ENCODE peak calls at places on chromosomes 4 and X, in five cellular contexts. One of them, this sample, is unnamed.
A peak's percentile ranks its signal among the peaks of the same experiment; 100 is the strongest.

GRCh38 chrX:103310592-103311400 is at the start of gene BEX2:
- DNase-seq in PC-3: peak; percentile 58
- DNase-seq in AG04449: no peak
- DNase-seq in RWPE2: peak; percentile 61
- DNase-seq in GM20000: peak; percentile 71
- DNase-seq in this sample: peak; percentile 90

GRCh38 chr4:6372649-6373525 is 99.5 kb downstream of the PPP2R2C start:
- DNase-seq in PC-3: peak; percentile 38
- DNase-seq in AG04449: no peak
- DNase-seq in RWPE2: no peak
- DNase-seq in GM20000: peak; percentile 69
- DNase-seq in this sample: peak; percentile 32

GRCh38 chrX:153669174-153669890 is 4.3 kb downstream of the PNCK start:
- DNase-seq in PC-3: peak; percentile 22
- DNase-seq in AG04449: no peak
- DNase-seq in RWPE2: no peak
- DNase-seq in GM20000: peak; percentile 76
- DNase-seq in this sample: peak; percentile 75

GRCh38 chr4:88957570-88957969 is 99.4 kb downstream of the FAM13A start:
- DNase-seq in PC-3: no peak
- DNase-seq in AG04449: no peak
- DNase-seq in RWPE2: no peak
- DNase-seq in GM20000: no peak
- DNase-seq in this sample: no peak

GRCh38 chr4:109672173-109672572 is 31.1 kb downstream of the CASP6 start:
- DNase-seq in PC-3: no peak
- DNase-seq in AG04449: no peak
- DNase-seq in RWPE2: no peak
- DNase-seq in GM20000: no peak
- DNase-seq in this sample: no peak

GRCh38 chr4:17701146-17701859 is 80.1 kb downstream of the FAM184B start:
- DNase-seq in PC-3: peak; percentile 33
- DNase-seq in AG04449: no peak
- DNase-seq in RWPE2: no peak
- DNase-seq in GM20000: no peak
- DNase-seq in this sample: no peak

GRCh38 chrX:133005038-133005437 is 46.6 kb upstream of the HS6ST2 start:
- DNase-seq in PC-3: peak; percentile 48
- DNase-seq in AG04449: no peak
- DNase-seq in RWPE2: no peak
- DNase-seq in GM20000: peak; percentile 10
- DNase-seq in this sample: no peak

GRCh38 chrX:29275928-29276327 is 688.7 kb downstream of the IL1RAPL1 start:
- DNase-seq in PC-3: no peak
- DNase-seq in AG04449: no peak
- DNase-seq in RWPE2: no peak
- DNase-seq in GM20000: no peak
- DNase-seq in this sample: no peak

GRCh38 chrX:120306640-120307039 is 4.6 kb downstream of the TMEM255A start:
- DNase-seq in PC-3: peak; percentile 52
- DNase-seq in AG04449: no peak
- DNase-seq in RWPE2: no peak
- DNase-seq in GM20000: no peak
- DNase-seq in this sample: no peak

GRCh38 chr4:1821679-1822567 is 28.8 kb downstream of the FGFR3 start:
- DNase-seq in PC-3: no peak
- DNase-seq in AG04449: no peak
- DNase-seq in RWPE2: no peak
- DNase-seq in GM20000: peak; percentile 12
- DNase-seq in this sample: no peak

GRCh38 chrX:56783996-56784620 is 55.1 kb downstream of the NBDY start:
- DNase-seq in PC-3: no peak
- DNase-seq in AG04449: no peak
- DNase-seq in RWPE2: no peak
- DNase-seq in GM20000: no peak
- DNase-seq in this sample: peak; percentile 36

GRCh38 chr4:26462874-26463273 is 27.4 kb downstream of the CCKAR start:
- DNase-seq in PC-3: no peak
- DNase-seq in AG04449: no peak
- DNase-seq in RWPE2: no peak
- DNase-seq in GM20000: no peak
- DNase-seq in this sample: no peak

GRCh38 chr4:39353478-39354177 is 12.5 kb downstream of the RFC1 start:
- DNase-seq in PC-3: no peak
- DNase-seq in AG04449: no peak
- DNase-seq in RWPE2: no peak
- DNase-seq in GM20000: peak; percentile 69
- DNase-seq in this sample: no peak

GRCh38 chr4:13920111-13920875 is 292.8 kb upstream of the BOD1L1 start:
- DNase-seq in PC-3: peak; percentile 82
- DNase-seq in AG04449: no peak
- DNase-seq in RWPE2: peak; percentile 73
- DNase-seq in GM20000: no peak
- DNase-seq in this sample: no peak
- TF ChIP-seq CTCF in PC-3: no peak
- TF ChIP-seq CTCF in AG04449: no peak
- TF ChIP-seq CTCF in RWPE2: no peak
- TF ChIP-seq CTCF in GM20000: no peak
- TF ChIP-seq CTCF in this sample: no peak

GRCh38 chr4:155758500-155759371 is at the start of gene GUCY1B1:
- DNase-seq in PC-3: peak; percentile 86
- DNase-seq in AG04449: peak; percentile 40
- DNase-seq in RWPE2: peak; percentile 78
- DNase-seq in GM20000: peak; percentile 96
- DNase-seq in this sample: peak; percentile 97
- TF ChIP-seq CTCF in PC-3: peak; percentile 42
- TF ChIP-seq CTCF in AG04449: peak; percentile 32
- TF ChIP-seq CTCF in RWPE2: no peak
- TF ChIP-seq CTCF in GM20000: peak; percentile 1
- TF ChIP-seq CTCF in this sample: peak; percentile 76

DNA sequence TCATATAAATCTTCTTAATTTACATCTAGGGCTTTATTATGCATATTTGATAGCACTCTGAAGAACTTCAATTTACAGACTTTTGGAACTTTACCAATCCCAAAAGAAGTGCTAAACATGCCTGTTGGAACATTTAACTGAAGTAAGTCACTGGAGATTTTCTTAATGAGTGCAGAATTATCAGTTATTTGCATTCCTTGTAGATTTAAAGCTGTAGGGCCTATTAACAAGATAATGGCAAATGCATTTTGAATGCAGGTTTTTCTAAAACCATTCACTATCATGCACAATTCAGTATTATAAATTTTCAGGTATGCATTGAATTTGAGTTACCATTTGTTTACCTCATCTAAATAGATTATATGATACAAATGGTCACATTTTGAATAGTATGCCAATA is 1181.1 kb downstream of the ARAP2 start:
- DNase-seq in PC-3: no peak
- DNase-seq in AG04449: no peak
- DNase-seq in RWPE2: no peak
- DNase-seq in GM20000: no peak
- DNase-seq in this sample: no peak
- TF ChIP-seq CTCF in PC-3: no peak
- TF ChIP-seq CTCF in AG04449: no peak
- TF ChIP-seq CTCF in RWPE2: no peak
- TF ChIP-seq CTCF in GM20000: no peak
- TF ChIP-seq CTCF in this sample: no peak

DNA sequence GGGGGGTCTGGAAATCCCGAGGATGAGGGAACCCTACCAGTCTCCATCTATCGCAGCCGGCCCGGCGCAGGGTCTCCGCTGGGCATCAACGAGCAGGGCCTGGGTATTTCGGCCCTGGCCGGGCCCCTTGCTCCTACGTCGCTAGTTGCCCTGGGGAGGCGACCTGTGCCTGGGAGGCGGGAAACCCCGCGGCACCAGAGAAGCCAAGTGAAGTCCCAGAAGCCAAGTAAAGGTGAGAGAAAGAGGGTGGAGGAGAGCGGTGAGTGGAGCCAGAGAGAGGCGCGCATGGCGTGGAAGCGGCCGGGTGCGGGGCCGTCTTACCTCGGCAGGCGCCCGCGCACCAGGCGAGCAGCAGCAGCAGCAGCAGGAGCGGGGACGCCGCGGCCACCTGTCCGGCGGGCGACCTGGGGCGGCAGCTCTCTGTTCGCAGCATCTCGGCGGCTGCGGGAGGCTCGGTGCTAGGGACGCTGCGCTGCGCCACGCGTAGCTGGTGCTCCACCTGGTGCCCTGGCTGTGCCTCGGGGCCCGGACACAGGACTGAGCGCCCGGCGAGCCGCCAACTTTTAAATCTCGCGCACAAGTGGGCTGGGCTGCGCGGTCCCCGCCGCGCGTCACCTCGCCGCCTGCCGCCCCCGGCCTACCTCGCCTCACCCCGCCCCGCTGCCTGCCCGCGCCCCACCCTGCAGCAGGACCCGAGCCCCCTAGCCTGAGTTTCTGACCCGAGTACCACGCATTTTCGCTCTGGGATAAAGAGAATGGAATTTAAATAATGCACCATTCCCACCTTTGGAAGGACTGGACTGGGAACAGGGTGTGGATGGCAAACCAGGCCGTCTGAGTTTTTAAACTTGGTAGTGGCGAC is at the start of gene NMU:
- DNase-seq in PC-3: peak; percentile 79
- DNase-seq in AG04449: no peak
- DNase-seq in RWPE2: peak; percentile 66
- DNase-seq in GM20000: peak; percentile 63
- DNase-seq in this sample: peak; percentile 87
- TF ChIP-seq CTCF in PC-3: peak; percentile 43
- TF ChIP-seq CTCF in AG04449: no peak
- TF ChIP-seq CTCF in RWPE2: peak; percentile 54
- TF ChIP-seq CTCF in GM20000: no peak
- TF ChIP-seq CTCF in this sample: peak; percentile 35

GRCh38 chrX:131783555-131784338 is 239.4 kb upstream of the STK26 start:
- DNase-seq in PC-3: peak; percentile 73
- DNase-seq in AG04449: no peak
- DNase-seq in RWPE2: no peak
- DNase-seq in GM20000: no peak
- DNase-seq in this sample: no peak
- TF ChIP-seq CTCF in PC-3: peak; percentile 35
- TF ChIP-seq CTCF in AG04449: no peak
- TF ChIP-seq CTCF in RWPE2: no peak
- TF ChIP-seq CTCF in GM20000: no peak
- TF ChIP-seq CTCF in this sample: no peak

GRCh38 chrX:111165902-111166301 is 69.9 kb downstream of the PAK3 start:
- DNase-seq in PC-3: no peak
- DNase-seq in AG04449: no peak
- DNase-seq in RWPE2: no peak
- DNase-seq in GM20000: no peak
- DNase-seq in this sample: no peak

GRCh38 chrX:111169141-111169540 is 73.2 kb downstream of the PAK3 start:
- DNase-seq in PC-3: no peak
- DNase-seq in AG04449: no peak
- DNase-seq in RWPE2: no peak
- DNase-seq in GM20000: no peak
- DNase-seq in this sample: no peak

GRCh38 chrX:111168314-111168713 is 72.3 kb downstream of the PAK3 start:
- DNase-seq in PC-3: peak; percentile 10
- DNase-seq in AG04449: no peak
- DNase-seq in RWPE2: no peak
- DNase-seq in GM20000: no peak
- DNase-seq in this sample: no peak

GRCh38 chrX:111167334-111167733 is 71.3 kb downstream of the PAK3 start:
- DNase-seq in PC-3: no peak
- DNase-seq in AG04449: no peak
- DNase-seq in RWPE2: no peak
- DNase-seq in GM20000: no peak
- DNase-seq in this sample: no peak

GRCh38 chrX:111164728-111165127 is 68.7 kb downstream of the PAK3 start:
- DNase-seq in PC-3: peak; percentile 19
- DNase-seq in AG04449: no peak
- DNase-seq in RWPE2: no peak
- DNase-seq in GM20000: no peak
- DNase-seq in this sample: no peak
- TF ChIP-seq CTCF in PC-3: peak; percentile 47
- TF ChIP-seq CTCF in AG04449: no peak
- TF ChIP-seq CTCF in RWPE2: peak; percentile 23
- TF ChIP-seq CTCF in GM20000: no peak
- TF ChIP-seq CTCF in this sample: peak; percentile 65

GRCh38 chr4:147732516-147733193 is 767 bp downstream of the ARHGAP10 start:
- DNase-seq in PC-3: peak; percentile 35
- DNase-seq in AG04449: no peak
- DNase-seq in RWPE2: no peak
- DNase-seq in GM20000: peak; percentile 34
- DNase-seq in this sample: no peak

GRCh38 chr4:147735413-147736301 is 3.8 kb downstream of the ARHGAP10 start:
- DNase-seq in PC-3: peak; percentile 43
- DNase-seq in AG04449: no peak
- DNase-seq in RWPE2: no peak
- DNase-seq in GM20000: peak; percentile 60
- DNase-seq in this sample: no peak

GRCh38 chr4:147734496-147734895 is 2.6 kb downstream of the ARHGAP10 start:
- DNase-seq in PC-3: no peak
- DNase-seq in AG04449: no peak
- DNase-seq in RWPE2: no peak
- DNase-seq in GM20000: no peak
- DNase-seq in this sample: no peak

GRCh38 chr4:147731611-147732515 is at the start of gene ARHGAP10:
- DNase-seq in PC-3: peak; percentile 71
- DNase-seq in AG04449: no peak
- DNase-seq in RWPE2: peak; percentile 77
- DNase-seq in GM20000: peak; percentile 84
- DNase-seq in this sample: no peak

GRCh38 chr4:147733614-147734344 is 1.9 kb downstream of the ARHGAP10 start:
- DNase-seq in PC-3: peak; percentile 45
- DNase-seq in AG04449: no peak
- DNase-seq in RWPE2: no peak
- DNase-seq in GM20000: no peak
- DNase-seq in this sample: no peak
- TF ChIP-seq CTCF in PC-3: peak; percentile 18
- TF ChIP-seq CTCF in AG04449: no peak
- TF ChIP-seq CTCF in RWPE2: no peak
- TF ChIP-seq CTCF in GM20000: no peak
- TF ChIP-seq CTCF in this sample: peak; percentile 55

GRCh38 chrX:101362116-101362515 is 13.6 kb upstream of the TIMM8A start:
- DNase-seq in PC-3: no peak
- DNase-seq in AG04449: no peak
- DNase-seq in RWPE2: no peak
- DNase-seq in GM20000: no peak
- DNase-seq in this sample: no peak

GRCh38 chrX:101359966-101360365 is 11.4 kb upstream of the TIMM8A start:
- DNase-seq in PC-3: no peak
- DNase-seq in AG04449: no peak
- DNase-seq in RWPE2: no peak
- DNase-seq in GM20000: no peak
- DNase-seq in this sample: no peak

GRCh38 chrX:101362757-101363156 is 14.2 kb upstream of the TIMM8A start:
- DNase-seq in PC-3: no peak
- DNase-seq in AG04449: no peak
- DNase-seq in RWPE2: no peak
- DNase-seq in GM20000: no peak
- DNase-seq in this sample: no peak

GRCh38 chrX:101357166-101357795 is 8.7 kb upstream of the TIMM8A start:
- DNase-seq in PC-3: peak; percentile 29
- DNase-seq in AG04449: no peak
- DNase-seq in RWPE2: no peak
- DNase-seq in GM20000: no peak
- DNase-seq in this sample: no peak
- TF ChIP-seq CTCF in PC-3: peak; percentile 47
- TF ChIP-seq CTCF in AG04449: peak; percentile 10
- TF ChIP-seq CTCF in RWPE2: no peak
- TF ChIP-seq CTCF in GM20000: no peak
- TF ChIP-seq CTCF in this sample: peak; percentile 52

This sample was measured in chondrocyte.